ENCODE peak calls at places on chromosomes 2 and 18, in five cellular contexts. F is prostate gland; J is CD8-positive, alpha-beta T cell; T is IMR-90; Q is A549. M is an unnamed sample. For H3K9me3, the result is how much of the 10 kb centered on the place peaks cover.

GRCh38 chr2:150480971-150481830 is 6.3 kb downstream of the RND3 start:
- DNase-seq in T (peak), F (no peak), J (no peak), Q (no peak), M (no peak)

GRCh38 chr2:112764071-112765044 is at the start of gene CKAP2L:
- DNase-seq in F (peak), Q (peak), J (peak), T (peak), M (peak)

GRCh38 chr2:185990861-185991525 is 252.4 kb downstream of the FSIP2 start:
- DNase-seq in T (peak), J (no peak), Q (no peak), F (no peak), M (no peak)

GRCh38 chr2:10235909-10236550 is 66.7 kb upstream of the HPCAL1 start:
- DNase-seq in F (no peak), T (no peak), J (no peak), Q (no peak), M (no peak)

GRCh38 chr2:141381946-141382345 is 748.9 kb downstream of the LRP1B start:
- DNase-seq in T (no peak), Q (no peak), J (no peak), F (no peak), M (no peak)

GRCh38 chr18:10685484-10685883 is 159.7 kb downstream of the NAPG start:
- DNase-seq in F (no peak), J (no peak), Q (no peak), T (no peak), M (no peak)

GRCh38 chr2:166831930-166832329 is 56.4 kb upstream of the XIRP2 start:
- DNase-seq in Q (no peak), J (no peak), T (peak), F (no peak), M (no peak)

GRCh38 chr2:64492272-64492671 is 31.9 kb upstream of the AFTPH start:
- DNase-seq in F (no peak), Q (no peak), J (no peak), T (no peak), M (no peak)

GRCh38 chr2:10124538-10125045 is 2.1 kb downstream of the RRM2 start:
- DNase-seq in F (peak), T (peak), Q (peak), J (peak), M (peak)

GRCh38 chr18:9771261-9771976 is 63.3 kb downstream of the RAB31 start:
- DNase-seq in T (peak), F (peak), J (peak), Q (peak), M (peak)

GRCh38 chr2:224011837-224012236 is 27.2 kb downstream of the SERPINE2 start:
- DNase-seq in J (no peak), F (no peak), T (no peak), Q (no peak), M (no peak)

GRCh38 chr2:122960727-122961641 is 1064.1 kb upstream of the CNTNAP5 start:
- DNase-seq in Q (peak), J (no peak), F (no peak), T (no peak), M (no peak)

GRCh38 chr2:97005353-97005752 is 19.0 kb upstream of the FAM178B start:
- DNase-seq in J (no peak), F (no peak), T (no peak), Q (peak), M (no peak)

GRCh38 chr2:105675841-105676240 is 68.9 kb upstream of the NCK2 start:
- DNase-seq in F (no peak), J (no peak), T (no peak), Q (no peak), M (no peak)

GRCh38 chr2:21024198-21024597 is 19.7 kb downstream of the APOB start:
- DNase-seq in Q (no peak), F (no peak), T (no peak), J (no peak), M (no peak)

GRCh38 chr18:36408606-36409005 is 111.1 kb downstream of the FHOD3 start:
- DNase-seq in T (no peak), Q (no peak), F (no peak), J (no peak), M (no peak)

GRCh38 chr2:33496150-33496549 is 19.7 kb downstream of the RASGRP3 start:
- DNase-seq in Q (no peak), T (peak), F (no peak), J (no peak), M (no peak)

GRCh38 chr2:182718459-182718858 is 2.4 kb downstream of the DNAJC10 start:
- DNase-seq in F (no peak), T (no peak), J (no peak), Q (no peak), M (no peak)

GRCh38 chr2:45237850-45238542 is 228.7 kb upstream of the SIX2 start:
- DNase-seq in Q (peak), T (peak), F (no peak), J (no peak), M (no peak)

GRCh38 chr18:55732227-55733106 is 144.5 kb upstream of the TCF4 start:
- DNase-seq in T (peak), Q (no peak), F (no peak), J (no peak), M (no peak)

GRCh38 chr2:174846941-174847938 is 83.0 kb upstream of the CHRNA1 start:
- DNase-seq in T (peak), J (no peak), F (no peak), Q (peak), M (no peak)

GRCh38 chr18:76450912-76451421 is 44.1 kb downstream of the ZNF516 start:
- DNase-seq in J (no peak), Q (no peak), T (peak), F (no peak), M (no peak)

DNA sequence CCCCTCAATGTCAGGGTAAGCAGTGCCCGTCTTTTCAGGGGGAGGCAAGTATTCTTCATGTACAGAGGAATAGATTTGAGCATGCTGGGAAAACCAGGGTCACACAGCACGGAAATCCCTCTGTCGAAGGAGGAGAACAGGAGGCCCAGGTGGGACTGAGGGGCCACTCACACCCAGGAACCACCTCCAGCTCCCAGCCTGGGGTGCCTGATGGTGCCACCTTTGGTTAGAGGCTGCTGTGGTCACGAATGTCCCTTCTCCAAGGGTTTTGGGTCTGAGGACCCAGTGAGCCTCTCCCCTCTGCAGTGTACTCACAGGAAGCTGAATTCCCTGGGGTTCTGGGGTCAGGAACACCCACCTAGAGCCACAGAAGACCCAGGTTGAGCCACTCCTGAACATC is 197.3 kb downstream of the ANKRD30B start:
- DNase-seq in Q (no peak), F (no peak), J (no peak), T (no peak), M (no peak)
- H3K9me3 ChIP-seq in Q (under half), F (under half), J (under half), T (under half), M (under half)

GRCh38 chr2:204428675-204429074 is 116.6 kb upstream of the PARD3B start:
- DNase-seq in T (no peak), J (no peak), F (no peak), Q (no peak), M (no peak)
- H3K9me3 ChIP-seq in T (under half), J (under half), F (under half), Q (under half), M (under half)

DNA sequence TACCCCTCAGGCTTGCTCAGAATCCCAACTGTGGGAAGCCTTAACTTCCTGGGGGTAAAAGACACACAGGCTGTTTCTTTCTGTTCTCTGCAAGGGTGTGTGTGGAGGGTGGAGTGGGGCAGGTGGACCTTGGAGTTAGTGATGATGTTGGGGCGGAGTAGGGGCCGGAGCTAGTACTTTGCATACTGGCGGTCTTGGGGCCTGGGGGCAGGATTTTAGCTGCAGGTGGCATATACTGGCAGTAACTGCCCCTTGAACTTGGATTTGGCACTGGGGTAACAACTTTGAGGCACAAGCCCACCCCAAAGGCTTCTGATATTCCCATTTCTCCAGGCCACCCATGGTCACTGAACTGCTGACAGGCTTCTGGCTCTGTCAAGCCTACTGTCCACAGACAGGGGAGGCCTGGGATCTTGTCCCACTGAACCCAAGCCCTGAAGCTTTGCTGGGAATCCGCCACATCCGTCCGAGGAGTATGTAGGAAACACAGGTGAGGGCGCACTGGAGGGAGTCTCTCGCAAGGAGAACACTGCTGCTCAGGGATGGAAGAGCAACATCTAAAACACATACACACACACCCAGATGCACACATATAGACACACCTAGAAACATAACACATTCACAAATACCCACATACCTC is 258.9 kb downstream of the DYSF start:
- DNase-seq in J (no peak), F (no peak), Q (no peak), T (no peak), M (no peak)
- H3K9me3 ChIP-seq in J (under half), F (under half), Q (under half), T (under half), M (under half)

GRCh38 chr2:107553534-107553933 is 273.2 kb upstream of the RGPD4 start:
- DNase-seq in Q (peak), T (no peak), J (no peak), F (no peak), M (no peak)

GRCh38 chr2:107556038-107556627 is 270.6 kb upstream of the RGPD4 start:
- DNase-seq in F (no peak), Q (peak), T (no peak), J (no peak), M (no peak)

GRCh38 chr2:107558295-107558694 is 268.4 kb upstream of the RGPD4 start:
- DNase-seq in T (no peak), F (no peak), Q (no peak), J (no peak), M (no peak)

DNA sequence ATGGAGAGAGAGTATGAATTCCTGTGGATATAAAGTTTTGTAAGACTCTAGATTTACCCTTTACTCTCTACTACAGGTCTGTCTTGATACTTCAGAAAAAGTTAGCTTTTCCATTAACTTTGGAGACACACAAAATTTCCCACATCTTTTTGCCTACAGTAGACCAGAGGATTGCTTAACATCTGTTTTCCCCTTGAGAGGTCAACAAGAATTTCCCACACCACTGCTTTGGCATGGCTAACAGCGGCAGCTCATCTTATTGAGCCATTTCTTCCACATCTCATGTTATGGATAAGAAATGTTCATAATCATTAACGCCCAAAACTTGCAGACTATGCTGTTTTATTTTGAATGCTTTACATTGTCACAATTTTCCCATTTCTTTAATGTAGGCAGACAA is 273.6 kb upstream of the RGPD4 start:
- DNase-seq in Q (no peak), F (no peak), T (no peak), J (no peak), M (no peak)
- H3K9me3 ChIP-seq in Q (under half), F (under half), T (under half), J (under half), M (under half)

DNA sequence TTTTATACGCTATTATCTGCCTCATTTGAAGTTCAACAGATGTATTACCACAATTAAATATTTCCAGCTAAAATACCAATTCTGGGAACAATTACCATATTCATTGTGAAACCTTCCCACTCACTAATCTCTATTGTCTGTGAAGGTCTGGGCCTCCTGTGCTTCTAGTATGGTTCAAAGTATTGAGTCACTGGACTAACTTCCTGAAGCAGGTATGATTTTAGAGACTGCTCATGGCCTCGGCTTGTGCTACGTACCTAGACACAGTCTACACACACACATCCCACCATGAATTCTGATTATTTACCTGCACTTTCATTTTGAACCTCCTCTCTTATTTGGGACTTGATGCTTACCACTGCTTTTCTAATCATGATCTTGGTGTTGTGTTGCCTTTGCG is 180.7 kb upstream of the EPHA4 start:
- DNase-seq in J (no peak), Q (no peak), T (no peak), F (no peak), M (no peak)
- H3K9me3 ChIP-seq in J (under half), Q (under half), T (under half), F (under half), M (under half)

GRCh38 chr18:35303610-35304009 is 13.6 kb upstream of the ZSCAN30 start:
- DNase-seq in J (no peak), T (no peak), Q (no peak), F (no peak), M (no peak)
- H3K9me3 ChIP-seq in J (half or more), T (half or more), Q (half or more), F (under half), M (under half)

GRCh38 chr2:8247905-8248622 is 433.8 kb upstream of the ID2 start:
- DNase-seq in F (no peak), J (no peak), Q (no peak), T (peak), M (no peak)
- H3K9me3 ChIP-seq in F (under half), J (under half), Q (under half), T (under half), M (under half)

GRCh38 chr2:116980354-116980753 is 834.1 kb upstream of the DDX18 start:
- DNase-seq in J (no peak), T (no peak), Q (no peak), F (no peak), M (no peak)
- H3K9me3 ChIP-seq in J (under half), T (under half), Q (under half), F (under half), M (under half)

GRCh38 chr2:31693882-31694281 is 113.1 kb upstream of the SRD5A2 start:
- DNase-seq in F (no peak), Q (peak), J (no peak), T (no peak), M (no peak)
- H3K9me3 ChIP-seq in F (under half), Q (half or more), J (under half), T (under half), M (under half)

GRCh38 chr2:63301481-63301880 is 250.9 kb downstream of the OTX1 start:
- DNase-seq in F (no peak), J (no peak), T (no peak), Q (peak), M (no peak)

DNA sequence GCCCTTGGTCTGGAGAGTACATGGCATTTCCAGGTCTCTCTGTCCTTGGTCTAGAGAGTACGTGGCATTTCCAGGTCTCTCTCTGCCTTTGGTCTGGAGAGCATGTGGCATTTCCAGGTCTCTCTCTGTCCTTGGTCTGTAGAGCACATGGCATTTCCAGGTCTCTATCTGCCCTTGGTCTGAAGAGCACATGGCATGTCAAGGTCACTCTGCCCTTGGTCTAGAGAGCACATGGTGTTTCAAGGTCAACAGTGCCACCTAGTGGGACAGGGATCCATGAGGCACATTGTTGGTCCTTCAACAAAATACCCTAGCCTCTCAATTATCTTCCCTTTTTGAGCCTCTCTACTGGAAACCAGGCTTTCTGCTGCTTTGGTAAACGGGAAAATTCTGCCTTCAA is 250.2 kb downstream of the OTX1 start:
- DNase-seq in J (no peak), F (no peak), T (no peak), Q (peak), M (no peak)
- H3K9me3 ChIP-seq in J (under half), F (under half), T (under half), Q (under half), M (under half)